ENCODE peak calls at places on chromosomes 16 and 17, in nine cellular contexts. D is breast epithelium, R is tibial nerve, H is IMR-90, T is A549, X is heart left ventricle, G is uterus, O is ovary, A is adrenal gland. M is an unnamed sample. For H3K4me1, the result is how much of the 10 kb centered on the place peaks cover.

GRCh38 chr17:61599608-61600007 is 8.6 kb upstream of the NACA2 start:
- DNase-seq in D (no peak), R (no peak), H (no peak), T (no peak), X (no peak), G (no peak), O (no peak), A (no peak), M (no peak)

GRCh38 chr17:73697872-73698271 is 53.6 kb upstream of the SDK2 start:
- DNase-seq in D (no peak), R (no peak), H (no peak), T (no peak), X (no peak), G (no peak), O (no peak), A (no peak), M (no peak)

GRCh38 chr16:11331967-11332366 is 13.3 kb upstream of the RMI2 start:
- DNase-seq in D (no peak), R (no peak), H (no peak), T (no peak), X (no peak), G (no peak), O (no peak), A (no peak), M (no peak)

GRCh38 chr17:47701603-47702002 is 7.6 kb downstream of the TBKBP1 start:
- DNase-seq in D (no peak), R (no peak), H (no peak), T (no peak), X (no peak), G (no peak), O (no peak), A (no peak), M (no peak)

GRCh38 chr16:30651124-30652004 is 604 bp downstream of the PRR14 start:
- DNase-seq in D (peak), R (peak), H (peak), T (peak), X (peak), G (peak), O (peak), A (peak), M (peak)

GRCh38 chr17:80195141-80195540 is 25.0 kb downstream of the SGSH start:
- DNase-seq in D (no peak), R (no peak), H (no peak), T (no peak), X (no peak), G (no peak), O (peak), A (no peak), M (no peak)

GRCh38 chr16:16029431-16030011 is 80.1 kb downstream of the ABCC1 start:
- DNase-seq in D (no peak), R (no peak), H (peak), T (no peak), X (no peak), G (no peak), O (no peak), A (no peak), M (no peak)

GRCh38 chr16:8665529-8665928 is 8.9 kb upstream of the ABAT start:
- DNase-seq in D (no peak), R (no peak), H (no peak), T (no peak), X (no peak), G (no peak), O (no peak), A (no peak), M (no peak)

GRCh38 chr17:55625516-55625915 is 97.1 kb downstream of the TMEM100 start:
- DNase-seq in D (no peak), R (no peak), H (no peak), T (no peak), X (no peak), G (no peak), O (no peak), A (no peak), M (no peak)

GRCh38 chr17:27380551-27380950 is 75.7 kb upstream of the KSR1 start:
- DNase-seq in D (no peak), R (no peak), H (no peak), T (no peak), X (no peak), G (no peak), O (no peak), A (no peak), M (no peak)

GRCh38 chr17:40760105-40761016 is 5.2 kb upstream of the KRT25 start:
- DNase-seq in D (no peak), R (no peak), H (no peak), T (no peak), X (no peak), G (no peak), O (no peak), A (no peak), M (no peak)

GRCh38 chr17:51389875-51390274 is 129.5 kb downstream of the UTP18 start:
- DNase-seq in D (no peak), R (no peak), H (no peak), T (no peak), X (no peak), G (no peak), O (no peak), A (no peak), M (no peak)
- TF ChIP-seq POLR2A in D (no peak), R (no peak), H (no peak), T (no peak), X (no peak), G (no peak), O (no peak), A (no peak), M (no peak)

GRCh38 chr17:75364078-75364477 is 41.4 kb downstream of the GRB2 start:
- DNase-seq in D (no peak), R (no peak), H (peak), T (no peak), X (no peak), G (no peak), O (no peak), A (no peak), M (no peak)
- H3K4me1 ChIP-seq in D (under half), R (half or more), H (under half), T (half or more), X (under half), G (under half), O (under half), A (half or more), M (under half)

DNA sequence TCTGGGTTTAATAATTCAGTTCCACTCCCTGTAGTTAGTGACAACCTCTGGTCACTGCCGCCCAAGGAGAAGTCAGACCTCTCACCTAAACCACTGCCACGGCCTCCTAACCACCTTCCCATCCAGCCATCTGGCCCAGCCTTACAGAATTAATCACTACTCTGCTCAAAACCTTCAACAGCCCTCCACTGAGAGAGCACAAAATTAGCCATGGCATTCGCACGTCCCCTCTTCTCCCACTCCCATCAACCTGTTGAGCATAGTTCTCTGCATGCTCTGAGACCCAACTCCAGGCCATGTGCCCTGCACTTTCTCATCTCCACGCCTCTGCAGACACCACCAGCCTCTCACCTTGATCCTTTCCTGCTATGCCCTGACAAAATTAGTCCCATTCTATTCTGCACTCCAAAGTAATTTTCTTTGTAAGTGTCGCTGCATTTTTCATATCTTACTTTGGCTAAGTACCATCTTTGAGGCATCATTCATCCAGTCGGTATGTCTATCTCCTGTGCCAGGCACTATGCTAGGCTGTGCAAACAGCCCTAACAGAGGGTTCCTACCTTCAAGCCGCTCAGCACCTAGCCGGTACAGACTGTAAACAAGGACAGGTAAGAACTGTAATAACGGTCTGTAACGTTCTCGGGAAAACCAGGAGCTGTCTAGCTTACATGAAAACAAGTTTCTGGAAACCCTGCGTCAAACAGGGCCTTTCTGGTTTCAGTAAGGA is 961 bp downstream of the COPRS start:
- DNase-seq in D (no peak), R (no peak), H (no peak), T (no peak), X (no peak), G (no peak), O (no peak), A (no peak), M (no peak)
- TF ChIP-seq POLR2A in D (no peak), R (no peak), H (no peak), T (no peak), X (no peak), G (no peak), O (no peak), A (no peak), M (no peak)

DNA sequence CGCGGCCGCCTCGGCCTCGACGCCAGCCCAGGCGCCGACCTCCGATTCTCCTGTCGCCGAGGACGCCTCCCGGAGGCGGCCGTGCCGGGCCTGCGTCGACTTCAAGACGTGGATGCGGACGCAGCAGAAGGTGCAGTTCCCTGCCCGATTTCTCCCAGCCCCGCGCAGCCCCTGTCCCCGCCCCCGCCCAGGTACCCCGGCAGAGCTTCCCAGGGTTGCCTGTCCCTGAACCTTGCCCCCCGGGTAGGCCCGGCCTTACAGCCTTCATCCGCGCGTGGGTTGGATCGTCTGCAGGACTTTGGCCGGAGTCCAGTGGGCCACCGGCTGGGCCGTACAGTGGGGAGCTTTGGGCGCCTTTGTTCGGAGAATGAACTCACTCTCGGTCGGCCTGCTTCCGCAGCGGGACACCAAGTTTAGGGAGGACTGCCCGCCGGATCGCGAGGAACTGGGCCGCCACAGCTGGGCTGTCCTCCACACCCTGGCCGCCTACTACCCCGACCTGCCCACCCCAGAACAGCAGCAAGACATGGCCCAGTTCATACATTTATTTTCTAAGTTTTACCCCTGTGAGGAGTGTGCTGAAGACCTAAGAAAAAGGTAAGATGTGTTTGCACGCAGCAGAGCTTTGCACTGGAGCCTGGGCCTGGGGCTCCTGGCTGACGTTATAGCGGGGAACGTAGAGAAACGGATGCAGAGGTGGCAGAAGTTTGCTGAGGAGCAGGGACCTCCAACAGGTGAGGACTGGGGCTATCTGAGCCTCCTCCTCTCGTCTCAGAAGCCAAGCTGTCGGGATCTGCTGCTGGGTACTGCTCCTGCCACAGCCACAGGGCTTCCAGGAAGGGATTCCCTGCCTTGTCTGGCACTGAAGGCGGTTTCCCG is 593 bp downstream of the GFER start:
- DNase-seq in D (no peak), R (no peak), H (peak), T (no peak), X (no peak), G (no peak), O (no peak), A (peak), M (no peak)
- H3K4me1 ChIP-seq in D (under half), R (under half), H (under half), T (under half), X (under half), G (under half), O (under half), A (under half), M (under half)

M was measured in prostate gland.